ENCODE peak calls at places on chromosomes 7 and 10, in five cellular contexts. X is A549, P is IMR-90, E is ovary, H is adrenal gland. F is an unnamed sample.

GRCh38 chr10:132637477-132638129 is 100.0 kb downstream of the INPP5A start:
- DNase-seq in E (peak; percentile 36), P (peak; percentile 73), H (peak; percentile 22), X (peak; percentile 66), F (no peak)

GRCh38 chr7:50502001-50502684 is 52.0 kb upstream of the FIGNL1 start:
- DNase-seq in E (peak; percentile 77), X (peak; percentile 6), H (peak; percentile 87), P (peak; percentile 87), F (peak; percentile 78)

GRCh38 chr10:102159051-102159597 is 6.9 kb downstream of the NOLC1 start:
- DNase-seq in P (peak; percentile 66), H (no peak), E (no peak), X (no peak), F (no peak)

GRCh38 chr10:105634283-105634682 is 993.2 kb downstream of the SORCS3 start:
- DNase-seq in H (no peak), E (no peak), X (no peak), P (no peak), F (no peak)

GRCh38 chr7:114818501-114818900 is 103.4 kb upstream of the MDFIC start:
- DNase-seq in P (peak; percentile 70), H (no peak), E (no peak), X (peak; percentile 41), F (no peak)

GRCh38 chr10:116888380-116889055 is 39.2 kb downstream of the ENO4 start:
- DNase-seq in P (peak; percentile 89), H (peak; percentile 81), E (no peak), X (peak; percentile 61), F (no peak)

GRCh38 chr10:112951349-112952281 is 1.6 kb downstream of the TCF7L2 start:
- DNase-seq in E (peak; percentile 83), P (peak; percentile 84), H (peak; percentile 59), X (peak; percentile 91), F (peak; percentile 64)

GRCh38 chr7:100034871-100035510 is 14.6 kb upstream of the ZSCAN21 start:
- DNase-seq in P (peak; percentile 98), H (peak; percentile 52), X (peak; percentile 42), E (no peak), F (no peak)

GRCh38 chr10:30080161-30080560 is 20.8 kb upstream of the JCAD start:
- DNase-seq in P (peak; percentile 61), X (no peak), E (no peak), H (no peak), F (no peak)

GRCh38 chr10:5461914-5462840 is 37.2 kb downstream of the CALML5 start:
- DNase-seq in P (peak; percentile 35), X (no peak), H (no peak), E (no peak), F (no peak)

GRCh38 chr7:102450242-102450641 is 14.4 kb downstream of the ALKBH4 start:
- DNase-seq in H (no peak), E (no peak), X (no peak), P (no peak), F (no peak)

GRCh38 chr7:83921798-83922607 is 272.6 kb downstream of the SEMA3A start:
- DNase-seq in E (no peak), P (peak; percentile 69), X (no peak), H (no peak), F (no peak)

GRCh38 chr10:102262744-102263370 is 17.5 kb downstream of the GBF1 start:
- DNase-seq in X (no peak), H (peak; percentile 32), P (no peak), E (no peak), F (no peak)

GRCh38 chr7:88111136-88111748 is 108.6 kb downstream of the SRI start:
- DNase-seq in H (no peak), P (peak; percentile 41), X (peak; percentile 53), E (no peak), F (no peak)

GRCh38 chr10:97508342-97508741 is 9.6 kb downstream of the UBTD1 start:
- DNase-seq in H (no peak), E (no peak), P (peak; percentile 72), X (no peak), F (no peak)

GRCh38 chr10:4107328-4107851 is 322.4 kb upstream of the KLF6 start:
- DNase-seq in X (no peak), E (no peak), H (no peak), P (no peak), F (no peak)

GRCh38 chr7:142886866-142887265 is 1.3 kb upstream of the TRPV6 start:
- DNase-seq in E (no peak), X (no peak), H (no peak), P (no peak), F (no peak)

GRCh38 chr7:92547579-92547978 is 19.0 kb downstream of the RBM48 start:
- DNase-seq in E (no peak), X (no peak), P (no peak), H (peak; percentile 69), F (no peak)

GRCh38 chr7:101901661-101902491 is 84.5 kb downstream of the CUX1 start:
- DNase-seq in X (no peak), H (peak; percentile 34), E (no peak), P (peak; percentile 69), F (no peak)

GRCh38 chr7:71430246-71430645 is 298.3 kb downstream of the GALNT17 start:
- DNase-seq in E (no peak), X (no peak), H (no peak), P (no peak), F (no peak)

GRCh38 chr7:43758861-43759683 is 592 bp downstream of the BLVRA start:
- DNase-seq in P (peak; percentile 31), X (no peak), H (peak; percentile 34), E (peak; percentile 76), F (no peak)

GRCh38 chr7:43757073-43757720 is 1.3 kb upstream of the BLVRA start:
- DNase-seq in E (no peak), X (no peak), P (no peak), H (no peak), F (no peak)

GRCh38 chr7:43756368-43757072 is 2.0 kb upstream of the BLVRA start:
- DNase-seq in X (no peak), E (no peak), P (peak; percentile 85), H (no peak), F (no peak)

GRCh38 chr7:43761382-43761781 is 2.9 kb downstream of the BLVRA start:
- DNase-seq in H (no peak), P (no peak), X (no peak), E (no peak), F (no peak)

DNA sequence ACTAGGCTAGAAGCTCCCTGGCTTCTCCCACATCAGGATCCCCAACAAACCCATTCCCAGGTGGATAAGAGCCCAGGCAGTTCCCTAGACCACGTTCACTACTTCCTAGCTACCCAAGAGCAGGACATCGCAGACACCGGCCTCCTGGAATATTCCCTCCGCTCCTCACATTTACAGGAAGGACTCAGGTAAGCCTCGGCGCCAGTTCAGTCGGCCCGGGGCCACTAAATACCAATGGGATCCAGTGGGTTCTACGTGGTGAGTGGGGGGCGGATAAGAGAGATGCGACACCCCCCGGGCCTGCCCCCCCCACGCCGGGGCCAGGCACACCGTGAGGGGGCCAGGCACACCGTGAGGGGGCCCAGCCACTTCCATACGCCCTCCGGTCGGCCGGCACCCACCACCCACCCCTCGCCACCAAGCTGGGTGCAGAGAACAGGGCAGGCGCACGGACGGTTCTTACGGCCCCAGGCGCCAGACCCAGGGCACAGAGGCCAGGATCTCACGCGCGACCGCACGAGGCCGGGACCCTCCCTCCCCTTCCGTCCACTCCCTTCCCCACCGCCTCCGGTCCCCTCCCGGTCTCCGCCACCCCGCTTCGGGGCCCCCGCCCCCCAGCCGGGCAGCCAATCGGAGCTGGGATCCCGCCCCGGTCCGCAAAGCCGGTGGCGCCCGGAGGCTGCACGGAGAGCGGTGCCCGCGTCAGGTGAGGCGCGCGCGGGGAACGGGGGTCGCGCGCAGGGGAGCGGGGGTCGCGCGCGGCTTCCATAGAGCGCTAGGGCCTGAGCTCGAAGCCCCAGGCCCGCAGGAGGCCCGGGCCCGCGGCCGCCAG is at the start of gene BLVRA:
- DNase-seq in H (peak; percentile 49), E (peak; percentile 82), P (peak; percentile 18), X (peak; percentile 38), F (peak; percentile 67)
- TF ChIP-seq POLR2A in H (peak; percentile 2), E (no peak), P (no peak), X (peak; percentile 71), F (no peak)

GRCh38 chr10:1190052-1190395 is 133.8 kb downstream of the WDR37 start:
- DNase-seq in H (no peak), E (peak; percentile 10), P (no peak), X (no peak), F (no peak)
- H3K27ac ChIP-seq in H (no peak overlapping the region), E (no peak overlapping the region), P (no peak overlapping the region), X (no peak overlapping the region), F (no peak overlapping the region)

GRCh38 chr10:784759-785538 is 95.5 kb upstream of the DIP2C start:
- DNase-seq in H (peak; percentile 90), E (peak; percentile 63), P (peak; percentile 88), X (peak; percentile 36), F (peak; percentile 80)
- TF ChIP-seq POLR2A in H (no peak), E (no peak), P (peak; percentile 39), X (no peak), F (no peak)

DNA sequence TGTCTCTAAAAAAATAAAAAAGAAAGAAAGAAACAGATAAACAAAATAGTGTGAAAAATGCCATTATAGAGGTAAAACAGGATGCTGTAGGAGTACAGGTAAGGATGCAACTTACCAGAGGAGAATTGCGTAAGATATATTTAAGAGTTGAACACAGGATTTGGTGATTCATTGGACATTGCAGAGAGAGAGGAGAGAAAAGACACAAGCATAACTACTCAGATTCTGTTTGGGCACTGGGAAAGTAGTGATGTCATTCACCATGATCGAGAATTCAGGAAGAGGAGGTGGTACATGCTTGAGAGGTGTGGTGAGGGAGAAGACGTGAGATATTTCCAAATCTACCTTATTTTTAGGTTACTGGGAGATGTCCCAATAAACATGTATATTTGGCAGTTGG is 97.6 kb downstream of the AASS start:
- DNase-seq in E (no peak), P (no peak), H (no peak), X (no peak), F (no peak)
- H3K27ac ChIP-seq in E (no peak overlapping the region), P (no peak overlapping the region), H (no peak overlapping the region), X (no peak overlapping the region), F (no peak overlapping the region)

DNA sequence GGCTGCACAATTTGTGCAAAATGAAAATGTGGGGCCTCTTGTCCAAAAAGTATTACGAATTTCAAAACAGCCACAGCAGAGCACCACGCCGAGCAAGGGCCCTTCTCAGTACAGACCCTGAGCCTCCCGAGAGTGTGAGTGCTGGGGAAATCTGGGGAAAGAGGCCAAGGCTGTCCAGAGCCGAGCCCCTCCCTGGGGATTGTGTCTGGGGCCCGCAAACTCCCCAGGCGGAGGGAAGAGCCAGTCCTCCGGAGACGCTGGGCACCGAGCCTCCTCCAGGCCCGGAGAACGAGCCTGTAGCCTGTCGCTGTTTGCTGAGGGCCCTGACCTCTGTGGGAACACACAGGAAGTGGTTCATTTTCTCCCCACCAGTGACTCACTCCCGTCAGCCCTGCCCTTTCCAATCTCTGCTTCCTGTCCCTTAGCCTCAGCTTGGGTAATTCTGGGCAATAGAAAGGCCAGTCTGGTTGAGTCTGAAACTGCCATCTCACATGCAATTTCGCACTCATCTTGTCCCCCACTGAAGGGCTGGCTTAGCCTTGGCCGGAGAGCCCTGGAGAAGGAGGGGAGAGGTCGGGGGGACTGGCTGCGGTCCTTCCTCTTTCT is 19.5 kb upstream of the GNA12 start:
- DNase-seq in H (peak; percentile 92), X (peak; percentile 83), E (peak; percentile 88), P (peak; percentile 97), F (peak; percentile 80)
- TF ChIP-seq POLR2A in H (peak; percentile 85), X (no peak), E (peak; percentile 68), P (peak; percentile 87), F (no peak)

DNA sequence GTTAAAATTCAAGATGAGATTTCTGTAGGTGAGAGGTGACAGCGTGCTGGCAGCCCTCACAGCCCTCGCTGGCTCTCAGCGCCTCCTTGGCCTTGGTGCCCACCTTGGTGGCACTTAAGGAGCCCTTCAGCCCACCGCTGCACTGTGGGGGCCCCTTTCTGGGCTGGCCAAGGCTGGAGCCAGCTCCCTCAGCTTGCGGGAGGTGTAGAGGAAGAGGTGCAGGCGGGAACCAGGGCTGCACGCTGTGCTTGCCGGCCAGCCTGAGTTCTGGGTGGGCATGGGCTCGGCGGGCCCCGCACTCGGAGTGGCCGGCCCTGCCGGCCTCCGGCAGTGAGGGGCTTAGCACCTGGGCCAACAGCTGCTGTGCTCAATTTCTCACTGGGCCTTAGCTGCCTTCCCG is 320.0 kb upstream of the VWC2 start:
- DNase-seq in X (no peak), P (no peak), H (no peak), E (no peak), F (no peak)
- H3K27ac ChIP-seq in X (no peak overlapping the region), P (no peak overlapping the region), H (no peak overlapping the region), E (no peak overlapping the region), F (no peak overlapping the region)